ENCODE peak calls at places on chromosomes 11 and 22, in four cellular contexts. One of them, this sample, is unnamed.

GRCh38 chr11:12534549-12534948 is 139.7 kb upstream of the TEAD1 start:
- DNase-seq in HCT116: no peak
- DNase-seq in psoas muscle: no peak
- DNase-seq in DND-41: no peak
- DNase-seq in this sample: no peak

GRCh38 chr11:121780971-121781370 is 328.2 kb upstream of the SORL1-AS1 start:
- DNase-seq in HCT116: no peak
- DNase-seq in psoas muscle: no peak
- DNase-seq in DND-41: no peak
- DNase-seq in this sample: no peak

GRCh38 chr11:103274025-103274424 is 164.8 kb downstream of the DYNC2H1 start:
- DNase-seq in HCT116: no peak
- DNase-seq in psoas muscle: no peak
- DNase-seq in DND-41: no peak
- DNase-seq in this sample: no peak

GRCh38 chr11:69984457-69985261 is 93.5 kb upstream of the ANO1 start:
- DNase-seq in HCT116: no peak
- DNase-seq in psoas muscle: no peak
- DNase-seq in DND-41: no peak
- DNase-seq in this sample: peak

GRCh38 chr11:34651551-34651950 is 30.7 kb downstream of the EHF start:
- DNase-seq in HCT116: no peak
- DNase-seq in psoas muscle: no peak
- DNase-seq in DND-41: no peak
- DNase-seq in this sample: no peak

GRCh38 chr11:69257838-69258658 is 35.9 kb upstream of the MYEOV start:
- DNase-seq in HCT116: no peak
- DNase-seq in psoas muscle: no peak
- DNase-seq in DND-41: no peak
- DNase-seq in this sample: no peak

GRCh38 chr22:49815641-49816071 is 12.0 kb downstream of the BRD1 start:
- DNase-seq in HCT116: no peak
- DNase-seq in psoas muscle: no peak
- DNase-seq in DND-41: no peak
- DNase-seq in this sample: no peak

GRCh38 chr22:27996981-27997380 is 77.9 kb upstream of the PITPNB start:
- DNase-seq in HCT116: no peak
- DNase-seq in psoas muscle: no peak
- DNase-seq in DND-41: no peak
- DNase-seq in this sample: no peak

GRCh38 chr22:42376721-42377177 is 55.5 kb downstream of the NFAM1 start:
- DNase-seq in HCT116: no peak
- DNase-seq in psoas muscle: peak
- DNase-seq in DND-41: no peak
- DNase-seq in this sample: no peak

GRCh38 chr11:46456676-46457432 is 65.3 kb upstream of the CHRM4 start:
- DNase-seq in HCT116: no peak
- DNase-seq in psoas muscle: no peak
- DNase-seq in DND-41: no peak
- DNase-seq in this sample: no peak

GRCh38 chr11:12017865-12018453 is 9.5 kb upstream of the DKK3 start:
- DNase-seq in HCT116: no peak
- DNase-seq in psoas muscle: no peak
- DNase-seq in DND-41: no peak
- DNase-seq in this sample: no peak

GRCh38 chr11:134372961-134373360 is 39.1 kb downstream of the B3GAT1 start:
- DNase-seq in HCT116: no peak
- DNase-seq in psoas muscle: no peak
- DNase-seq in DND-41: no peak
- DNase-seq in this sample: no peak

GRCh38 chr22:30821863-30822215 is 127.2 kb downstream of the OSBP2 start:
- DNase-seq in HCT116: no peak
- DNase-seq in psoas muscle: no peak
- DNase-seq in DND-41: no peak
- DNase-seq in this sample: no peak

GRCh38 chr11:96010683-96011082 is 86.8 kb upstream of the MTMR2 start:
- DNase-seq in HCT116: no peak
- DNase-seq in psoas muscle: no peak
- DNase-seq in DND-41: no peak
- DNase-seq in this sample: no peak

GRCh38 chr22:30701872-30702271 is 7.2 kb downstream of the OSBP2 start:
- DNase-seq in HCT116: peak
- DNase-seq in psoas muscle: no peak
- DNase-seq in DND-41: no peak
- DNase-seq in this sample: no peak

GRCh38 chr11:89491141-89491690 is at the start of gene NOX4:
- DNase-seq in HCT116: no peak
- DNase-seq in psoas muscle: peak
- DNase-seq in DND-41: no peak
- DNase-seq in this sample: no peak

GRCh38 chr11:46564459-46564858 is 29.4 kb downstream of the AMBRA1 start:
- DNase-seq in HCT116: no peak
- DNase-seq in psoas muscle: no peak
- DNase-seq in DND-41: no peak
- DNase-seq in this sample: no peak

GRCh38 chr22:28220626-28221363 is 301.7 kb upstream of the PITPNB start:
- DNase-seq in HCT116: no peak
- DNase-seq in psoas muscle: no peak
- DNase-seq in DND-41: no peak
- DNase-seq in this sample: no peak

GRCh38 chr11:121553806-121554205 is 101.0 kb upstream of the SORL1-AS1 start:
- DNase-seq in HCT116: peak
- DNase-seq in psoas muscle: no peak
- DNase-seq in DND-41: no peak
- DNase-seq in this sample: no peak

GRCh38 chr22:46070722-46071450 is 79.4 kb upstream of the PPARA start:
- DNase-seq in HCT116: no peak
- DNase-seq in psoas muscle: peak
- DNase-seq in DND-41: no peak
- DNase-seq in this sample: peak

GRCh38 chr11:15958939-15959338 is 397.4 kb downstream of the SOX6 start:
- DNase-seq in HCT116: no peak
- DNase-seq in psoas muscle: no peak
- DNase-seq in DND-41: no peak
- DNase-seq in this sample: no peak

GRCh38 chr11:119410501-119410900 is 12.5 kb downstream of the THY1 start:
- DNase-seq in HCT116: no peak
- DNase-seq in psoas muscle: no peak
- DNase-seq in DND-41: no peak
- DNase-seq in this sample: no peak

GRCh38 chr11:124841765-124842700 is 23.2 kb upstream of the ROBO3 start:
- DNase-seq in HCT116: no peak
- DNase-seq in psoas muscle: no peak
- DNase-seq in DND-41: no peak
- DNase-seq in this sample: no peak

GRCh38 chr22:38017272-38017920 is 33.0 kb upstream of the SOX10 start:
- DNase-seq in HCT116: no peak
- DNase-seq in psoas muscle: peak
- DNase-seq in DND-41: peak
- DNase-seq in this sample: no peak

GRCh38 chr22:32695451-32695891 is 106.0 kb upstream of the TIMP3 start:
- DNase-seq in HCT116: peak
- DNase-seq in psoas muscle: no peak
- DNase-seq in DND-41: no peak
- DNase-seq in this sample: no peak

GRCh38 chr11:99198215-99198614 is 177.5 kb downstream of the CNTN5 start:
- DNase-seq in HCT116: no peak
- DNase-seq in psoas muscle: no peak
- DNase-seq in DND-41: no peak
- DNase-seq in this sample: no peak

GRCh38 chr11:128467041-128467440 is 120.3 kb downstream of the ETS1 start:
- DNase-seq in HCT116: no peak
- DNase-seq in psoas muscle: no peak
- DNase-seq in DND-41: no peak
- DNase-seq in this sample: no peak

GRCh38 chr11:128470081-128470480 is 117.3 kb downstream of the ETS1 start:
- DNase-seq in HCT116: no peak
- DNase-seq in psoas muscle: no peak
- DNase-seq in DND-41: no peak
- DNase-seq in this sample: no peak

GRCh38 chr11:128469220-128469619 is 118.1 kb downstream of the ETS1 start:
- DNase-seq in HCT116: no peak
- DNase-seq in psoas muscle: no peak
- DNase-seq in DND-41: no peak
- DNase-seq in this sample: no peak

GRCh38 chr11:128467610-128468041 is 119.7 kb downstream of the ETS1 start:
- DNase-seq in HCT116: peak
- DNase-seq in psoas muscle: peak
- DNase-seq in DND-41: no peak
- DNase-seq in this sample: no peak

GRCh38 chr11:128468106-128468505 is 119.3 kb downstream of the ETS1 start:
- DNase-seq in HCT116: no peak
- DNase-seq in psoas muscle: no peak
- DNase-seq in DND-41: no peak
- DNase-seq in this sample: no peak
- H3K4me3 ChIP-seq in HCT116: no peak
- H3K4me3 ChIP-seq in psoas muscle: no peak
- H3K4me3 ChIP-seq in DND-41: no peak
- H3K4me3 ChIP-seq in this sample: no peak

GRCh38 chr11:2389344-2390026 is 11.1 kb upstream of the TSSC4 start:
- DNase-seq in HCT116: no peak
- DNase-seq in psoas muscle: no peak
- DNase-seq in DND-41: no peak
- DNase-seq in this sample: no peak

GRCh38 chr11:2390871-2391662 is 9.5 kb upstream of the TSSC4 start:
- DNase-seq in HCT116: no peak
- DNase-seq in psoas muscle: no peak
- DNase-seq in DND-41: peak
- DNase-seq in this sample: peak

GRCh38 chr11:2388431-2389024 is 11.4 kb downstream of the CD81 start:
- DNase-seq in HCT116: no peak
- DNase-seq in psoas muscle: no peak
- DNase-seq in DND-41: no peak
- DNase-seq in this sample: no peak

GRCh38 chr11:2391663-2391975 is 8.9 kb upstream of the TSSC4 start:
- DNase-seq in HCT116: no peak
- DNase-seq in psoas muscle: no peak
- DNase-seq in DND-41: no peak
- DNase-seq in this sample: no peak

GRCh38 chr11:2390091-2390870 is 10.3 kb upstream of the TSSC4 start:
- DNase-seq in HCT116: no peak
- DNase-seq in psoas muscle: peak
- DNase-seq in DND-41: no peak
- DNase-seq in this sample: no peak
- H3K4me3 ChIP-seq in HCT116: no peak
- H3K4me3 ChIP-seq in psoas muscle: no peak
- H3K4me3 ChIP-seq in DND-41: no peak
- H3K4me3 ChIP-seq in this sample: no peak

DNA sequence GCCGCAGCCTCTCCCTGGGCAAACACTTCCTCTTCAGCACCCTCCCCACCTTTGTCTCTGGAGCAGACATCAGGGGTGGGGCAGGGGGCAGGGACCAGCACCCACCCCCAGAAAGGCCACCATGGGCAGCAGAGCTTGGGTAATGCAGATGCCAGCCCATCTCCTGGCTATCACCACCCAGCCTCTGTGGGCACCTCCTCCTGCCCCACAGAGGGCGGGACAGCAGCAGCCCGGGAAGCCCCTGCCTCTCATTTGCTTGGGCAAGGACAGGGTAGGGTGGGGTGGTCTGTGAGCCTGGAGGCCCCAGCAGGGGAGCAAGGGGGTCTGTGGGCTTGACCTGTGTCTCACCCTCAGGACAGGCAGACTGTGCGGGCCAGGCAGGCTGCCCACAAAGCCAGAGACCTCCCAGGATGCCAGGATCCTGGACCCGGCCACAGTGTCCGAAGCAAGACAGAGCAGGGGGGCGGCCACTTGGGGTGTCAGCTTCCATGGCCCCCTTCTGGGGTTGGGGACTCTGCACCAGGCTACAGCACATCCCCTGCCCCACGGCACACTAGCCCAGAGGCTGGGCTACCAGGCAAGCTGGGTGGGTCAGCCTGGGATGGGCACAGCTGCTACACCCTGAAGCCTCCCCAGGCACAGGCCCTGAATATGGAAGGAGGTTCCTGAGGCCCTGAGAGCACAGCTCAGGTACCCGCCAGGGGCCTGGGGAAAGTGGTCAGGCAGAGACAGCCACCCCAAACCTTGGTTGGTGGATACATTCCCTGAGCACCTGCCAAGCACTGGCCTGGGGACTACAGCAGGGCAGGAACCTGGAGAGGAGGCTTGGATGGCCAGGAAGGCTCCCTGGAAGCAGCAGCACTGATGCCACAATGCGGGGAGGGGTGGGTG is 4.5 kb downstream of the RNH1 start:
- DNase-seq in HCT116: no peak
- DNase-seq in psoas muscle: peak
- DNase-seq in DND-41: no peak
- DNase-seq in this sample: no peak
- H3K4me3 ChIP-seq in HCT116: no peak
- H3K4me3 ChIP-seq in psoas muscle: peak
- H3K4me3 ChIP-seq in DND-41: no peak
- H3K4me3 ChIP-seq in this sample: no peak

DNA sequence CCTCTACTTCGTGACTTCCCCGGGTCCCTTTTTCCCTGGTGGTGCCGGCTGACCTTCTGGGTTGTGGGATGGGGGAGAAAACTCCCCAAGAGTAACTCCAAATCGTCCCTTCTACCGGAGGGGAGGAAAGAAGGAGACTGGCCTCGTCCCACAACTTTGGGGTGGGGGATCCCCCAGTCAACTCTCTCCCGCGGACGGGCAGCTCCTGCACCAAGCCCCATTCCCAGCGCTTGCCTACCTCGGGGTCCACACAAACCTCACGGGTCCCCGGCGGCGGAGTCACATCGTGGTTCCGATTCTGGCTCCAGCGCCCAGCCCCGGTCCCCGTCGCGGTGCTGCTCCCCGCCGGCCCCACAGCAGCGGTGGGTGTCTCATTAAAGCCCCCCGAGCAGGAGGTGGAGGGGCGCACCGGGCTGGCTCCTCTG is 317 bp downstream of the BDNF start:
- DNase-seq in HCT116: no peak
- DNase-seq in psoas muscle: no peak
- DNase-seq in DND-41: no peak
- DNase-seq in this sample: no peak
- H3K4me3 ChIP-seq in HCT116: peak
- H3K4me3 ChIP-seq in psoas muscle: peak
- H3K4me3 ChIP-seq in DND-41: no peak
- H3K4me3 ChIP-seq in this sample: no peak

GRCh38 chr22:44928711-44929347 is 81.0 kb downstream of the PHF21B start:
- DNase-seq in HCT116: no peak
- DNase-seq in psoas muscle: no peak
- DNase-seq in DND-41: no peak
- DNase-seq in this sample: no peak
- H3K4me3 ChIP-seq in HCT116: no peak
- H3K4me3 ChIP-seq in psoas muscle: no peak
- H3K4me3 ChIP-seq in DND-41: no peak
- H3K4me3 ChIP-seq in this sample: no peak

This sample was measured in Jurkat, Clone E6-1.